ENCODE peak calls at places on chromosomes 11 and 22, in seven cellular contexts. C is T47D; Y is GM12891; N is activated naive CD4-positive, alpha-beta T cell treated with anti-CD3 and anti-CD28 coated beads, Interleukin-2, amount 50 U/mL, for 72 hours; V is OCI-M1; J is Calu3; I is T-helper 9 cell. W is an unnamed sample.

GRCh38 chr11:69920500-69921428 is 101.5 kb upstream of the FGF3 start:
- DNase-seq in C (no peak), Y (no peak), N (peak), V (no peak), J (no peak), I (no peak), W (no peak)

GRCh38 chr11:74679513-74679865 is 51.7 kb downstream of the CHRDL2 start:
- DNase-seq in C (no peak), Y (no peak), N (peak), V (no peak), J (no peak), I (no peak), W (no peak)

GRCh38 chr11:115170133-115170815 is 333.9 kb downstream of the CADM1 start:
- DNase-seq in C (peak), Y (no peak), N (no peak), V (peak), J (peak), I (no peak), W (no peak)

GRCh38 chr11:99893803-99894202 is 793.3 kb upstream of the ARHGAP42 start:
- DNase-seq in C (no peak), Y (no peak), N (no peak), V (no peak), J (no peak), I (no peak), W (no peak)

GRCh38 chr22:46303347-46303965 is 6.8 kb downstream of the GTSE1 start:
- DNase-seq in C (no peak), Y (no peak), N (no peak), V (no peak), J (no peak), I (no peak), W (no peak)

GRCh38 chr11:131615611-131616010 is 245.2 kb downstream of the NTM start:
- DNase-seq in C (no peak), Y (no peak), N (no peak), V (no peak), J (no peak), I (no peak), W (no peak)

GRCh38 chr22:50027639-50028537 is 15.3 kb upstream of the IL17REL start:
- DNase-seq in C (peak), Y (no peak), N (peak), V (no peak), J (peak), I (no peak), W (peak)

GRCh38 chr11:71202598-71202944 is 49.8 kb downstream of the SHANK2 start:
- DNase-seq in C (no peak), Y (no peak), N (no peak), V (no peak), J (no peak), I (no peak), W (no peak)

GRCh38 chr11:130413383-130414106 is 14.9 kb downstream of the ADAMTS8 start:
- DNase-seq in C (no peak), Y (no peak), N (no peak), V (no peak), J (no peak), I (no peak), W (no peak)

GRCh38 chr11:72726266-72727220 is 25.7 kb downstream of the ARAP1 start:
- DNase-seq in C (no peak), Y (no peak), N (no peak), V (no peak), J (no peak), I (no peak), W (no peak)

GRCh38 chr11:417652-418342 is 3.0 kb upstream of the SIGIRR start:
- DNase-seq in C (no peak), Y (no peak), N (peak), V (no peak), J (no peak), I (no peak), W (no peak)

GRCh38 chr11:1497600-1497999 is 11.0 kb upstream of the MOB2 start:
- DNase-seq in C (no peak), Y (no peak), N (no peak), V (no peak), J (no peak), I (no peak), W (no peak)

GRCh38 chr22:35451602-35452001 is 51.7 kb downstream of the MCM5 start:
- DNase-seq in C (no peak), Y (no peak), N (no peak), V (no peak), J (no peak), I (no peak), W (no peak)

GRCh38 chr22:50257451-50258360 is 3.8 kb downstream of the MAPK12 start:
- DNase-seq in C (no peak), Y (no peak), N (no peak), V (no peak), J (no peak), I (no peak), W (no peak)

GRCh38 chr22:24685804-24686203 is 82.8 kb downstream of the GGT1 start:
- DNase-seq in C (no peak), Y (no peak), N (no peak), V (no peak), J (no peak), I (no peak), W (no peak)

GRCh38 chr11:16114451-16114850 is 241.9 kb downstream of the SOX6 start:
- DNase-seq in C (no peak), Y (no peak), N (no peak), V (no peak), J (no peak), I (no peak), W (no peak)

GRCh38 chr11:105838668-105839403 is 183.2 kb downstream of the MSANTD4 start:
- DNase-seq in C (no peak), Y (no peak), N (no peak), V (no peak), J (no peak), I (no peak), W (no peak)

GRCh38 chr11:130162733-130163132 is 3.2 kb downstream of the ST14 start:
- DNase-seq in C (no peak), Y (no peak), N (no peak), V (peak), J (no peak), I (no peak), W (no peak)

GRCh38 chr11:65781152-65781961 is 581 bp upstream of the AP5B1 start:
- DNase-seq in C (peak), Y (no peak), N (no peak), V (peak), J (peak), I (no peak), W (no peak)

GRCh38 chr11:12075822-12076821 is 34.3 kb upstream of the MICAL2 start:
- DNase-seq in C (no peak), Y (no peak), N (no peak), V (no peak), J (no peak), I (no peak), W (no peak)

GRCh38 chr11:93133710-93134109 is 64.1 kb downstream of the SLC36A4 start:
- DNase-seq in C (no peak), Y (no peak), N (no peak), V (no peak), J (no peak), I (no peak), W (no peak)

GRCh38 chr22:49825944-49826602 is 1.6 kb downstream of the BRD1 start:
- DNase-seq in C (no peak), Y (no peak), N (no peak), V (peak), J (peak), I (peak), W (peak)

GRCh38 chr22:17198188-17199130 is 20.8 kb downstream of the ADA2 start:
- DNase-seq in C (no peak), Y (no peak), N (no peak), V (no peak), J (no peak), I (no peak), W (no peak)

GRCh38 chr11:34339149-34340064 is 18.4 kb downstream of the ABTB2 start:
- DNase-seq in C (no peak), Y (no peak), N (no peak), V (peak), J (peak), I (no peak), W (no peak)

GRCh38 chr11:9760180-9760550 is 96.3 kb downstream of the SWAP70 start:
- DNase-seq in C (no peak), Y (no peak), N (no peak), V (no peak), J (no peak), I (no peak), W (no peak)

GRCh38 chr11:34407121-34407813 is 31.5 kb upstream of the CAT start:
- DNase-seq in C (peak), Y (no peak), N (no peak), V (no peak), J (peak), I (no peak), W (no peak)

GRCh38 chr22:38467904-38468760 is at the start of gene KDELR3:
- DNase-seq in C (peak), Y (peak), N (peak), V (peak), J (peak), I (peak), W (no peak)

GRCh38 chr11:27100534-27100933 is 59.9 kb downstream of the BBOX1 start:
- DNase-seq in C (no peak), Y (no peak), N (no peak), V (no peak), J (no peak), I (no peak), W (no peak)

GRCh38 chr11:71428861-71429435 is 19.2 kb downstream of the DHCR7 start:
- DNase-seq in C (no peak), Y (no peak), N (no peak), V (no peak), J (no peak), I (no peak), W (no peak)

GRCh38 chr11:72041364-72042058 is 38.8 kb downstream of the NUMA1 start:
- DNase-seq in C (peak), Y (no peak), N (no peak), V (peak), J (peak), I (peak), W (peak)

GRCh38 chr11:79414644-79415317 is 26.0 kb downstream of the TENM4 start:
- DNase-seq in C (no peak), Y (no peak), N (no peak), V (no peak), J (no peak), I (no peak), W (no peak)

GRCh38 chr11:8082391-8083087 is 1.5 kb downstream of the TUB start:
- DNase-seq in C (no peak), Y (no peak), N (no peak), V (no peak), J (no peak), I (no peak), W (no peak)

GRCh38 chr11:47348859-47349258 is 3.6 kb downstream of the MYBPC3 start:
- DNase-seq in C (peak), Y (peak), N (no peak), V (peak), J (peak), I (no peak), W (no peak)

GRCh38 chr11:36258730-36259360 is 30.4 kb downstream of the COMMD9 start:
- DNase-seq in C (peak), Y (peak), N (no peak), V (peak), J (peak), I (no peak), W (no peak)

GRCh38 chr22:48531108-48531507 is 1296.6 kb downstream of the BRD1 start:
- DNase-seq in C (no peak), Y (no peak), N (no peak), V (no peak), J (no peak), I (no peak), W (no peak)